ENCODE peak calls at places on chromosomes 16 and 17, in eight cellular contexts. R is left lung, M is tibial artery, S is adrenal gland, A is HCT116, X is esophagus muscularis mucosa, V is neuronal stem cell, H is psoas muscle. C is an unnamed sample.

GRCh38 chr17:80507965-80508364 is 31.6 kb upstream of the NPTX1 start:
- DNase-seq in R (no peak), M (no peak), S (no peak), A (no peak), X (no peak), V (no peak), H (no peak), C (no peak)

GRCh38 chr17:73203788-73204479 is 11.1 kb downstream of the COG1 start:
- DNase-seq in R (no peak), M (no peak), S (no peak), A (no peak), X (no peak), V (no peak), H (no peak), C (no peak)

GRCh38 chr17:46964315-46965265 is 14.5 kb downstream of the RPRML start:
- DNase-seq in R (no peak), M (no peak), S (no peak), A (no peak), X (no peak), V (peak; percentile 35), H (no peak), C (peak; percentile 47)

GRCh38 chr17:75970626-75971025 is 8.3 kb downstream of the ACOX1 start:
- DNase-seq in R (no peak), M (no peak), S (no peak), A (no peak), X (no peak), V (no peak), H (no peak), C (no peak)

GRCh38 chr17:76451480-76451879 is 1.5 kb downstream of the UBE2O start:
- DNase-seq in R (no peak), M (no peak), S (no peak), A (no peak), X (no peak), V (no peak), H (no peak), C (no peak)

GRCh38 chr17:49414271-49414621 is 436 bp downstream of the PHB1 start:
- DNase-seq in R (no peak), M (no peak), S (no peak), A (no peak), X (no peak), V (no peak), H (no peak), C (no peak)

GRCh38 chr17:28078443-28079229 is 36.2 kb downstream of the NLK start:
- DNase-seq in R (no peak), M (no peak), S (no peak), A (no peak), X (no peak), V (no peak), H (no peak), C (no peak)

GRCh38 chr16:3950343-3951193 is 70.1 kb upstream of the CREBBP start:
- DNase-seq in R (peak; percentile 83), M (peak; percentile 92), S (peak; percentile 95), A (no peak), X (no peak), V (no peak), H (peak; percentile 84), C (peak; percentile 90)

GRCh38 chr16:50038756-50039529 is 13.9 kb downstream of the CNEP1R1 start:
- DNase-seq in R (peak; percentile 78), M (peak; percentile 68), S (peak; percentile 71), A (no peak), X (no peak), V (no peak), H (peak; percentile 26), C (peak; percentile 66)

GRCh38 chr17:50864747-50865059 is 1.5 kb downstream of the TOB1 start:
- DNase-seq in R (no peak), M (no peak), S (peak; percentile 32), A (no peak), X (no peak), V (no peak), H (no peak), C (no peak)

GRCh38 chr17:42255425-42255810 is 20.8 kb downstream of the STAT5B start:
- DNase-seq in R (no peak), M (no peak), S (no peak), A (no peak), X (no peak), V (no peak), H (no peak), C (no peak)
- H3K4me1 ChIP-seq in R (peaks cover 51% of the 10 kb centered on the region), M (peaks cover 13% of the 10 kb centered on the region), S (peaks cover 54% of the 10 kb centered on the region), A (peaks cover 37% of the 10 kb centered on the region), X (peaks cover 63% of the 10 kb centered on the region), V (no peaks in the 10 kb centered on the region), H (peaks cover 39% of the 10 kb centered on the region), C (peaks cover 19% of the 10 kb centered on the region)

DNA sequence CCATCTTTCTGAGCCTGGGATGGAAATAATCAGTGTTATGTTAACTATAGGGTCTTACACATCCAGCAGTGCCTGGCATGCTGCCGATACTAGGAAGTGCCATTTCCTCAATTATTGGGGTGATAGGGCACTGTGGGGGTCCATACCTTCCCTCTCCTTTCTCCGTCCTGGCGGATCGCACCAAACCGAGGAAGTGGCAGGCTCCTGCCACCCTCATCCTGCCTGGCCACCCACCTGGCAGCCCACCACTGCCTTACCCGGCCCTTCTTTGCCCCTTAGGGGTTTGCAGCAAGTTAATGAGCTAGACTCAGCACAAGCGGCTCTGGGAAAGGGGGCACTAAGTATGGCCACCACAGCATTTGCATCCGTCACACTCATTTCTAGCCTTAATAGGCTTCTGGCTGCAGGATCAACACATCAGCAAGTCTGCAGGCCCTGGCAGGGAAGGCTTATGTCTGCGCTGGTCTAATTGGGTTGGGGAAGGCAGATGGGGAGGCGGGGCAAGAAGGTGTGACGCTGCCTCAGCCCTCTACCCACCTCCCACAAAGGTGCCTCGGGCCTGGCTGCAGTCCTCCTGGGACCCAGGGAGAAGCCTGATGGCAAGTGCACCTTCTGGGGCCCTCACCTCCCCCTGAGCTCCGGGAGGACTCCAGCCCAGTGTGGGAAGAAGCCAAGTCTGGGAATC is 28.6 kb downstream of the DCAKD start:
- DNase-seq in R (no peak), M (no peak), S (no peak), A (no peak), X (no peak), V (no peak), H (no peak), C (no peak)
- H3K27ac ChIP-seq in R (no peak overlapping the region), M (peak overlapping the region; percentile 60), S (no peak overlapping the region), A (no peak overlapping the region), X (peak overlapping the region; percentile 86), V (no peak overlapping the region), H (no peak overlapping the region), C (no peak overlapping the region)

DNA sequence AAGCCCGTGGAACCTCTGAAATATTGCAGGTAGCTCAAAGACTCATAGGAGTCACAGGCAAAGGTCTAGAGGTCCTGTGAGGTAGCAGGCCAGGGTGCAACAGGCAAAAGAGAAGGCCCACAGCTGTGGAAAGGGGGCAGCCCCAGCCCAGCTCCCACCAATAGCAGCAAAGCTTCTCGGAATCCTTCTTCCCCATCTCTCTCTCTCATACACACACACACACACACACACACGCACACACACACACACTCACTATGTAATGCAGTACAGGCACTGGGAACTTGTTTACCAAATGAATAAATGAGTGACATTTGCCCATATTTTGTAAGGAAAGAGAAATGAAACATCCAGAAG is 16.8 kb upstream of the SUPT4H1 start:
- DNase-seq in R (no peak), M (no peak), S (no peak), A (no peak), X (no peak), V (no peak), H (no peak), C (no peak)
- H3K4me1 ChIP-seq in R (no peaks in the 10 kb centered on the region), M (no peaks in the 10 kb centered on the region), S (peaks cover 29% of the 10 kb centered on the region), A (peaks cover 26% of the 10 kb centered on the region), X (no peaks in the 10 kb centered on the region), V (peaks cover 17% of the 10 kb centered on the region), H (no peaks in the 10 kb centered on the region), C (no peaks in the 10 kb centered on the region)

GRCh38 chr16:85057948-85058347 is 30.4 kb downstream of the KIAA0513 start:
- DNase-seq in R (no peak), M (no peak), S (no peak), A (no peak), X (no peak), V (no peak), H (no peak), C (no peak)
- H3K27ac ChIP-seq in R (no peak overlapping the region), M (no peak overlapping the region), S (no peak overlapping the region), A (no peak overlapping the region), X (no peak overlapping the region), V (no peak overlapping the region), H (no peak overlapping the region), C (no peak overlapping the region)